ENCODE peak calls at places on chromosomes 13 and 19, in eight cellular contexts. E, X, O, N, M, Z, T and K are unnamed samples.

GRCh38 chr13:86906458-86906857 is 764.7 kb upstream of the SLITRK5 start:
- DNase-seq in E (no peak), X (no peak), O (no peak), N (no peak), M (no peak), Z (no peak), T (no peak), K (no peak)

GRCh38 chr13:95385808-95386207 is 84.6 kb upstream of the ABCC4 start:
- DNase-seq in E (no peak), X (no peak), O (no peak), N (no peak), M (no peak), Z (no peak), T (no peak), K (no peak)

GRCh38 chr13:29457299-29457698 is 138.2 kb downstream of the SLC7A1 start:
- DNase-seq in E (no peak), X (peak; percentile 3), O (no peak), N (no peak), M (no peak), Z (no peak), T (no peak), K (peak; percentile 72)

GRCh38 chr13:67238277-67238859 is 8.2 kb upstream of the PCDH9 start:
- DNase-seq in E (no peak), X (no peak), O (no peak), N (no peak), M (no peak), Z (no peak), T (no peak), K (no peak)

GRCh38 chr19:2015611-2015950 is at the start of gene BTBD2:
- DNase-seq in E (no peak), X (peak; percentile 64), O (peak; percentile 12), N (no peak), M (no peak), Z (no peak), T (peak; percentile 42), K (no peak)

GRCh38 chr19:35030257-35031071 is at the start of gene SCN1B:
- DNase-seq in E (peak; percentile 38), X (peak; percentile 48), O (no peak), N (peak; percentile 40), M (peak; percentile 78), Z (peak; percentile 70), T (peak; percentile 43), K (no peak)

GRCh38 chr13:24713022-24713421 is 32.8 kb downstream of the ATP12A start:
- DNase-seq in E (no peak), X (no peak), O (no peak), N (no peak), M (no peak), Z (no peak), T (no peak), K (no peak)

GRCh38 chr13:114105351-114106225 is 26.8 kb downstream of the RASA3 start:
- DNase-seq in E (no peak), X (no peak), O (no peak), N (no peak), M (no peak), Z (no peak), T (no peak), K (no peak)

GRCh38 chr13:32650705-32651311 is 64.6 kb downstream of the PDS5B start:
- DNase-seq in E (peak; percentile 40), X (no peak), O (no peak), N (peak; percentile 15), M (peak; percentile 52), Z (no peak), T (peak; percentile 21), K (no peak)

GRCh38 chr19:4781851-4782250 is 9.7 kb upstream of the FEM1A start:
- DNase-seq in E (no peak), X (no peak), O (no peak), N (no peak), M (no peak), Z (no peak), T (no peak), K (no peak)

GRCh38 chr19:44841255-44841654 is 4.8 kb upstream of the NECTIN2 start:
- DNase-seq in E (no peak), X (no peak), O (no peak), N (no peak), M (no peak), Z (no peak), T (no peak), K (no peak)

GRCh38 chr13:60112771-60113170 is 51.0 kb downstream of the DIAPH3 start:
- DNase-seq in E (no peak), X (peak; percentile 7), O (no peak), N (no peak), M (no peak), Z (no peak), T (no peak), K (no peak)

GRCh38 chr13:42832341-42833153 is 51.2 kb downstream of the FAM216B start:
- DNase-seq in E (no peak), X (peak; percentile 65), O (no peak), N (no peak), M (no peak), Z (no peak), T (no peak), K (peak; percentile 80)

GRCh38 chr19:54449701-54450069 is 686 bp downstream of the LENG8 start:
- DNase-seq in E (no peak), X (no peak), O (no peak), N (no peak), M (no peak), Z (no peak), T (no peak), K (no peak)

GRCh38 chr19:55147408-55148251 is 1.4 kb downstream of the TNNT1 start:
- DNase-seq in E (no peak), X (no peak), O (no peak), N (no peak), M (no peak), Z (no peak), T (no peak), K (no peak)

GRCh38 chr19:17687857-17688784 is at the start of gene UNC13A:
- DNase-seq in E (peak; percentile 36), X (no peak), O (no peak), N (no peak), M (peak; percentile 93), Z (peak; percentile 86), T (no peak), K (no peak)

GRCh38 chr13:60009300-60010248 is 154.2 kb downstream of the DIAPH3 start:
- DNase-seq in E (no peak), X (no peak), O (no peak), N (no peak), M (no peak), Z (no peak), T (no peak), K (no peak)

GRCh38 chr13:20186771-20187170 is 6.0 kb downstream of the GJB2 start:
- DNase-seq in E (no peak), X (no peak), O (no peak), N (no peak), M (no peak), Z (no peak), T (no peak), K (no peak)

GRCh38 chr13:89380101-89380500 is 1708.9 kb downstream of the SLITRK5 start:
- DNase-seq in E (no peak), X (no peak), O (no peak), N (no peak), M (no peak), Z (no peak), T (no peak), K (no peak)

GRCh38 chr13:110106726-110107125 is 200.2 kb downstream of the COL4A1 start:
- DNase-seq in E (no peak), X (no peak), O (no peak), N (no peak), M (no peak), Z (no peak), T (no peak), K (no peak)

GRCh38 chr13:66660013-66660804 is 569.9 kb downstream of the PCDH9 start:
- DNase-seq in E (no peak), X (peak; percentile 43), O (no peak), N (no peak), M (no peak), Z (no peak), T (no peak), K (peak; percentile 15)

GRCh38 chr13:110476220-110476617 is 85.3 kb downstream of the RAB20 start:
- DNase-seq in E (no peak), X (no peak), O (no peak), N (no peak), M (no peak), Z (no peak), T (no peak), K (no peak)

GRCh38 chr13:47603365-47603764 is 397.7 kb downstream of the SUCLA2 start:
- DNase-seq in E (no peak), X (no peak), O (no peak), N (no peak), M (no peak), Z (no peak), T (no peak), K (no peak)

GRCh38 chr13:109333893-109334651 is 452.3 kb downstream of the IRS2 start:
- DNase-seq in E (no peak), X (no peak), O (no peak), N (no peak), M (no peak), Z (no peak), T (no peak), K (no peak)

GRCh38 chr19:52533901-52534300 is 6.4 kb downstream of the ZNF808 start:
- DNase-seq in E (no peak), X (no peak), O (no peak), N (no peak), M (no peak), Z (no peak), T (no peak), K (no peak)

GRCh38 chr13:73465629-73465974 is 406.8 kb downstream of the KLF5 start:
- DNase-seq in E (no peak), X (peak; percentile 16), O (no peak), N (no peak), M (no peak), Z (no peak), T (no peak), K (no peak)

GRCh38 chr13:21050288-21051197 is 10.8 kb downstream of the LATS2 start:
- DNase-seq in E (no peak), X (no peak), O (no peak), N (no peak), M (no peak), Z (no peak), T (no peak), K (no peak)

GRCh38 chr19:41847351-41848105 is 2.7 kb downstream of the DMRTC2 start:
- DNase-seq in E (no peak), X (no peak), O (no peak), N (no peak), M (no peak), Z (no peak), T (no peak), K (no peak)

GRCh38 chr19:23241433-23241832 is 8.8 kb downstream of the ZNF724 start:
- DNase-seq in E (no peak), X (no peak), O (no peak), N (no peak), M (no peak), Z (no peak), T (no peak), K (no peak)